ENCODE peak calls at places on chromosomes 3 and 15, in six cellular contexts. J, T, Q, E, R and W are unnamed samples. For H3K36me3, the result is how much of the 10 kb centered on the place peaks cover.

GRCh38 chr3:173912126-173912525 is 514.6 kb downstream of the NLGN1 start:
- DNase-seq in E (no peak), J (no peak), R (no peak), T (no peak), Q (no peak), W (no peak)

GRCh38 chr15:68511073-68511991 is 67.5 kb upstream of the CORO2B start:
- DNase-seq in R (no peak), J (no peak), Q (no peak), E (no peak), T (no peak), W (no peak)

GRCh38 chr3:12875857-12876451 is 34.6 kb upstream of the RPL32 start:
- DNase-seq in Q (no peak), J (no peak), R (peak), E (no peak), T (peak), W (peak)

GRCh38 chr3:71450985-71451560 is 132.5 kb downstream of the FOXP1 start:
- DNase-seq in Q (no peak), J (no peak), T (no peak), E (no peak), R (no peak), W (no peak)

GRCh38 chr15:40976819-40977218 is 23.5 kb downstream of the CHAC1 start:
- DNase-seq in J (no peak), T (no peak), R (no peak), Q (no peak), E (no peak), W (no peak)

GRCh38 chr3:182451871-182452270 is 341.4 kb upstream of the ATP11B start:
- DNase-seq in T (no peak), Q (no peak), J (no peak), E (no peak), R (no peak), W (no peak)

GRCh38 chr15:42796955-42797779 is 60.2 kb upstream of the CDAN1 start:
- DNase-seq in R (no peak), Q (no peak), J (no peak), T (peak), E (no peak), W (no peak)

GRCh38 chr15:52023169-52023922 is 4.3 kb downstream of the MAPK6 start:
- DNase-seq in R (no peak), J (no peak), E (no peak), Q (no peak), T (no peak), W (no peak)

GRCh38 chr3:100463002-100463401 is 29.4 kb upstream of the TMEM45A start:
- DNase-seq in R (peak), Q (no peak), J (peak), E (peak), T (peak), W (no peak)

GRCh38 chr3:72086051-72086711 is 301.2 kb upstream of the PROK2 start:
- DNase-seq in E (no peak), R (no peak), T (no peak), J (no peak), Q (no peak), W (no peak)

GRCh38 chr3:98812851-98813374 is 49.8 kb downstream of the ST3GAL6 start:
- DNase-seq in R (peak), J (no peak), T (peak), Q (no peak), E (no peak), W (peak)

GRCh38 chr3:15295506-15295905 is 36.9 kb downstream of the SH3BP5 start:
- DNase-seq in E (no peak), Q (no peak), T (peak), R (no peak), J (no peak), W (no peak)

GRCh38 chr3:154098396-154098795 is 22.8 kb upstream of the ARHGEF26 start:
- DNase-seq in T (no peak), R (no peak), E (no peak), J (no peak), Q (no peak), W (no peak)

GRCh38 chr3:59451800-59452741 is 402.2 kb upstream of the CFAP20DC start:
- DNase-seq in T (no peak), Q (no peak), E (no peak), J (no peak), R (no peak), W (no peak)

GRCh38 chr3:53109190-53109589 is 21.0 kb downstream of the RFT1 start:
- DNase-seq in T (no peak), Q (no peak), E (no peak), J (no peak), R (no peak), W (no peak)
- H3K4me3 ChIP-seq in T (no peak), Q (no peak), E (no peak), J (no peak), R (no peak), W (no peak)

GRCh38 chr15:64429448-64429847 is 30.9 kb upstream of the ZNF609 start:
- DNase-seq in J (no peak), E (no peak), R (no peak), Q (no peak), T (no peak), W (no peak)

GRCh38 chr15:64426845-64427465 is 33.4 kb upstream of the ZNF609 start:
- DNase-seq in R (no peak), J (no peak), Q (no peak), T (peak), E (peak), W (no peak)

GRCh38 chr15:64430000-64430735 is 30.2 kb upstream of the ZNF609 start:
- DNase-seq in T (peak), R (no peak), Q (no peak), J (peak), E (no peak), W (peak)
- TF ChIP-seq POLR2AphosphoS5 in T (no peak), R (peak), Q (no peak), J (peak), E (no peak), W (no peak)

GRCh38 chr15:78913012-78913411 is 31.8 kb downstream of the CTSH start:
- DNase-seq in R (no peak), E (no peak), T (no peak), J (no peak), Q (no peak), W (no peak)

GRCh38 chr15:78910836-78911235 is 34.0 kb downstream of the CTSH start:
- DNase-seq in T (no peak), J (no peak), E (no peak), R (no peak), Q (no peak), W (no peak)

GRCh38 chr15:78907577-78907976 is 34.9 kb downstream of the MORF4L1 start:
- DNase-seq in J (no peak), E (no peak), T (no peak), R (peak), Q (no peak), W (no peak)

GRCh38 chr15:78909160-78909695 is 35.6 kb downstream of the CTSH start:
- DNase-seq in E (no peak), Q (no peak), T (no peak), R (no peak), J (no peak), W (no peak)

GRCh38 chr15:78909791-78910228 is 35.0 kb downstream of the CTSH start:
- DNase-seq in R (peak), T (peak), Q (no peak), J (peak), E (peak), W (no peak)
- H3K36me3 ChIP-seq in R (half or more), T (half or more), Q (under half), J (under half), E (under half), W (half or more)

GRCh38 chr3:147414369-147415135 is 5.4 kb downstream of the ZIC1 start:
- DNase-seq in Q (no peak), T (no peak), R (no peak), J (no peak), E (no peak), W (no peak)

GRCh38 chr3:147415337-147415736 is 6.2 kb downstream of the ZIC1 start:
- DNase-seq in T (no peak), Q (no peak), E (no peak), J (no peak), R (no peak), W (no peak)

GRCh38 chr3:147412491-147412916 is 3.3 kb downstream of the ZIC1 start:
- DNase-seq in E (no peak), R (no peak), Q (no peak), J (no peak), T (no peak), W (no peak)

GRCh38 chr3:147412917-147413711 is 3.9 kb downstream of the ZIC1 start:
- DNase-seq in R (no peak), J (no peak), E (no peak), T (no peak), Q (no peak), W (peak)

DNA sequence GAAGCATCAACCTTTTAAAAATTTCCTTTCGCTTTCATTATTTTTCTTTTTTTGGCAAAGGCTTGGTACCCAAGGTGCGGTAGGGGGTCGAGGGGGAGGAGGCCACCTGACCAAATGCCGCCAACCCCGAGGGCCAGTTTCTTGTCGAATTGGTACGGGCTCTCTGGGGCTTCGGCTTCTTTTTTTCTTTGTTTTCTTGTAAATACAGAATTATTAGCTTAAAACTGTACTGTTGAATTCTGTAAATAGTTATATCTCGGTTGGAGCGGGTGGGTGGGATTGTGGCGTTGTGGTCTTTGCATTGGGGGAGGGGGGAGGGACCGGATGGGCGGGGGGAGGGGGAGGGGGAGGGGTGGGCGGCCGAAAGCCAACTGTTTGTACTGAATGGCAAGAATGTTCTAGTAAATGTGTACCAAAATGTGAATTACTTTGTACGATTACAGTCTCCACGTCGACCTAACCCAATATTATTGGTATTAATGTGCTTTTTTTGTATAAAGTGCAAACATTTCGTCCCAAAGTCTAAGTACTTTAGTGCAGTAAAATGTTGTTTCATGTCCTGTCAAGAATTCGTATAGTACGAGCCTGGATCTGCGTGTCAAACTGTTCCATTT is 4.7 kb downstream of the ZIC1 start:
- DNase-seq in E (no peak), R (no peak), Q (no peak), J (no peak), T (no peak), W (no peak)
- H3K4me3 ChIP-seq in E (no peak), R (no peak), Q (peak), J (peak), T (no peak), W (peak)

DNA sequence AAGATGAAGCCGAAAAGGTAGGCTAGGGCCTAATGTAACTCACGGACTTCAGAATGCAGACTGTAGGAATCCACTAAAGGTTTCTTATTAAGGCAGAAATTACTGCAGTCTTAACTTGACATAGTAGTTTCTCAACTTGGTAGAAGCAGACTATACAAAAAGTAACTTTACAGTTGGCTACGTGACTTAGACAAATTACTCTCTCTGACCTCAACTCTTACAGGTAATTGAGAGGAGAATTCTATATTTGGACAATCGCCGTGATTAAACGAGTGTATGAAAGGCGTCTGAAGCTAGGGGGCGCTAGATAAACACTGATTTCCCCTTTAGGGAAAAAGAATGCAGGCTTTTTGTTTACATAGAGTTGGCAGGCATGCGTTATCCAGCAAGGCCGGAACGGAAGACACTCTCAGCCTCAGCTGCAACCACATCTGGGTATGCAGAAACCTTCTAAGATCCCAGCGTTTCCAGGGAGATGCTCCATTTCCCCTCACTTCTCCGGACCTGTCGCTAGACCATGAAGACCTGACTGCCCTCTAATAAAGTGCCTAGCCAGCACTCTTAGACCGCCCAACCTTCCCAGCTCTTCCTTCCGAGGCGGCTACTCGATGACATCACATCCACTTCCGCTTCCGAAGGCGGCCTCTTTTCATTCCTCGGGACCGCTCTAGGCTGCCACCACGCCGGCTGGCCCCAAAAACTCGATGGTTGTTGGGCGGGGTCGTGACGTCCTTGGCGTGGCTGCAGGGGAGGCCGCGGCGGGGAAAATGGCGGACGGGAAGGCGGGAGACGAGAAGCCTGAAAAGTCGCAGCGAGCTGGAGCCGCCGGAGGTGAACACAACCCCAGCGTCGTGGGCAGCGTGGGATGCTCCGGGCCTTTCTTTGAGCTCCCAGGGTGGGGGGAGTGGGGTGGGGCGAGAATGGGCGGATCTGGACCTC is at the start of gene PCNP:
- DNase-seq in Q (peak), R (peak), J (peak), T (peak), E (peak), W (peak)
- TF ChIP-seq POLR2AphosphoS5 in Q (peak), R (peak), J (peak), T (peak), E (peak), W (peak)

GRCh38 chr3:30645077-30645476 is 38.7 kb downstream of the TGFBR2 start:
- DNase-seq in R (no peak), T (no peak), Q (no peak), E (no peak), J (no peak), W (no peak)

GRCh38 chr3:30648670-30649357 is 42.4 kb downstream of the TGFBR2 start:
- DNase-seq in T (no peak), Q (no peak), E (no peak), J (no peak), R (no peak), W (no peak)

GRCh38 chr3:30644615-30645014 is 38.2 kb downstream of the TGFBR2 start:
- DNase-seq in Q (no peak), T (peak), E (no peak), J (no peak), R (no peak), W (no peak)

GRCh38 chr3:30646181-30646876 is 39.9 kb downstream of the TGFBR2 start:
- DNase-seq in R (no peak), T (no peak), J (no peak), Q (no peak), E (no peak), W (peak)

GRCh38 chr3:30646961-30647752 is 40.8 kb downstream of the TGFBR2 start:
- DNase-seq in T (no peak), R (no peak), E (no peak), Q (no peak), J (no peak), W (no peak)
- H3K36me3 ChIP-seq in T (under half), R (half or more), E (under half), Q (under half), J (under half), W (half or more)

DNA sequence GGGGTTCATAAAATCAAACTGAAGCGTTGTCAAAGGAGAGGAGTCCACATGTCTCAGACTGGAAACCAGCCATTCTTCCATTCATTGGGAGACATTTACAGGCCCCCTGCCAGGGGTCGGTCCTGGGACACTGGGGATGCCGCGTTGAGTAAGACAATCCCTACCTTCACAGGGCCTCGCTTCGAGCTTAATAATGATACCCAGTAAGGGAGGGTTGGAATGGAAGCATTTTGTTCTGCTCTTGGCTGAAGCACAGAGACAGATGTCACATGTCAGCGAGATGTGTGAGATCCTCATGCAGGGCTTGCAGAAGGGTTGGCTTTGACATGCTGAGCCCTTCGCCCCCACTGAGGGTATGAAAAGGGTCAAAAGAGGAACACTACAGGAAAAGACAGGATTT is 25.7 kb upstream of the ARL8B start:
- DNase-seq in J (no peak), E (no peak), T (no peak), Q (no peak), R (no peak), W (no peak)
- H3K4me3 ChIP-seq in J (no peak), E (no peak), T (no peak), Q (peak), R (no peak), W (no peak)

GRCh38 chr15:60392986-60393811 is 4.6 kb downstream of the ANXA2 start:
- DNase-seq in E (peak), J (no peak), Q (peak), R (no peak), T (peak), W (peak)
- TF ChIP-seq POLR2AphosphoS5 in E (peak), J (no peak), Q (peak), R (peak), T (peak), W (peak)